ENCODE peak calls at places on chromosomes 1 and 21, in eight cellular contexts. One of them, this sample, is unnamed.

GRCh38 chr1:167797005-167797404 is 75.2 kb downstream of the MPZL1 start:
- DNase-seq in brain microvascular endothelial cell: peak
- DNase-seq in K562: peak
- DNase-seq in psoas muscle: peak
- DNase-seq in AG04449: peak
- DNase-seq in endothelial cell: peak
- DNase-seq in fibroblast of mammary gland: peak
- DNase-seq in thoracic aorta: peak
- DNase-seq in this sample: peak

GRCh38 chr1:117038236-117038635 is 21.9 kb upstream of the TTF2 start:
- DNase-seq in endothelial cell: no peak
- DNase-seq in K562: no peak
- DNase-seq in psoas muscle: no peak
- DNase-seq in AG04449: no peak
- DNase-seq in fibroblast of mammary gland: no peak
- DNase-seq in brain microvascular endothelial cell: no peak
- DNase-seq in thoracic aorta: no peak
- DNase-seq in this sample: no peak

GRCh38 chr1:169245706-169246105 is 121.9 kb downstream of the NME7 start:
- DNase-seq in brain microvascular endothelial cell: no peak
- DNase-seq in K562: no peak
- DNase-seq in endothelial cell: no peak
- DNase-seq in fibroblast of mammary gland: no peak
- DNase-seq in thoracic aorta: no peak
- DNase-seq in AG04449: no peak
- DNase-seq in psoas muscle: no peak
- DNase-seq in this sample: no peak

GRCh38 chr1:178094752-178095645 is 1.1 kb downstream of the RASAL2 start:
- DNase-seq in brain microvascular endothelial cell: peak
- DNase-seq in fibroblast of mammary gland: peak
- DNase-seq in K562: no peak
- DNase-seq in AG04449: no peak
- DNase-seq in psoas muscle: no peak
- DNase-seq in thoracic aorta: no peak
- DNase-seq in endothelial cell: no peak
- DNase-seq in this sample: peak

GRCh38 chr1:30109853-30110252 is 613.5 kb downstream of the MATN1 start:
- DNase-seq in K562: no peak
- DNase-seq in psoas muscle: peak
- DNase-seq in fibroblast of mammary gland: peak
- DNase-seq in endothelial cell: no peak
- DNase-seq in AG04449: no peak
- DNase-seq in brain microvascular endothelial cell: no peak
- DNase-seq in thoracic aorta: peak
- DNase-seq in this sample: peak

GRCh38 chr21:19463966-19464365 is 1060.4 kb upstream of the TMPRSS15 start:
- DNase-seq in AG04449: no peak
- DNase-seq in endothelial cell: no peak
- DNase-seq in thoracic aorta: no peak
- DNase-seq in fibroblast of mammary gland: no peak
- DNase-seq in K562: no peak
- DNase-seq in psoas muscle: no peak
- DNase-seq in brain microvascular endothelial cell: no peak
- DNase-seq in this sample: no peak

GRCh38 chr1:76095800-76096199 is 21.3 kb downstream of the ST6GALNAC3 start:
- DNase-seq in AG04449: no peak
- DNase-seq in K562: no peak
- DNase-seq in fibroblast of mammary gland: no peak
- DNase-seq in thoracic aorta: no peak
- DNase-seq in psoas muscle: no peak
- DNase-seq in endothelial cell: no peak
- DNase-seq in brain microvascular endothelial cell: no peak
- DNase-seq in this sample: no peak

GRCh38 chr1:243731301-243731891 is 118.6 kb downstream of the AKT3 start:
- DNase-seq in AG04449: no peak
- DNase-seq in thoracic aorta: no peak
- DNase-seq in endothelial cell: no peak
- DNase-seq in psoas muscle: no peak
- DNase-seq in fibroblast of mammary gland: no peak
- DNase-seq in brain microvascular endothelial cell: peak
- DNase-seq in K562: no peak
- DNase-seq in this sample: no peak

GRCh38 chr1:950268-950667 is 8.8 kb downstream of the NOC2L start:
- DNase-seq in psoas muscle: no peak
- DNase-seq in K562: no peak
- DNase-seq in brain microvascular endothelial cell: no peak
- DNase-seq in thoracic aorta: no peak
- DNase-seq in fibroblast of mammary gland: no peak
- DNase-seq in AG04449: no peak
- DNase-seq in endothelial cell: no peak
- DNase-seq in this sample: no peak

GRCh38 chr1:945910-946565 is 13.0 kb downstream of the NOC2L start:
- DNase-seq in AG04449: no peak
- DNase-seq in fibroblast of mammary gland: no peak
- DNase-seq in psoas muscle: no peak
- DNase-seq in brain microvascular endothelial cell: no peak
- DNase-seq in endothelial cell: no peak
- DNase-seq in K562: no peak
- DNase-seq in thoracic aorta: no peak
- DNase-seq in this sample: no peak

GRCh38 chr1:950881-951280 is 8.2 kb downstream of the NOC2L start:
- DNase-seq in thoracic aorta: no peak
- DNase-seq in psoas muscle: no peak
- DNase-seq in fibroblast of mammary gland: no peak
- DNase-seq in AG04449: no peak
- DNase-seq in K562: no peak
- DNase-seq in brain microvascular endothelial cell: no peak
- DNase-seq in endothelial cell: no peak
- DNase-seq in this sample: no peak

GRCh38 chr1:944341-945325 is 14.4 kb downstream of the NOC2L start:
- DNase-seq in AG04449: no peak
- DNase-seq in K562: no peak
- DNase-seq in psoas muscle: no peak
- DNase-seq in thoracic aorta: no peak
- DNase-seq in brain microvascular endothelial cell: no peak
- DNase-seq in fibroblast of mammary gland: peak
- DNase-seq in endothelial cell: no peak
- DNase-seq in this sample: peak

DNA sequence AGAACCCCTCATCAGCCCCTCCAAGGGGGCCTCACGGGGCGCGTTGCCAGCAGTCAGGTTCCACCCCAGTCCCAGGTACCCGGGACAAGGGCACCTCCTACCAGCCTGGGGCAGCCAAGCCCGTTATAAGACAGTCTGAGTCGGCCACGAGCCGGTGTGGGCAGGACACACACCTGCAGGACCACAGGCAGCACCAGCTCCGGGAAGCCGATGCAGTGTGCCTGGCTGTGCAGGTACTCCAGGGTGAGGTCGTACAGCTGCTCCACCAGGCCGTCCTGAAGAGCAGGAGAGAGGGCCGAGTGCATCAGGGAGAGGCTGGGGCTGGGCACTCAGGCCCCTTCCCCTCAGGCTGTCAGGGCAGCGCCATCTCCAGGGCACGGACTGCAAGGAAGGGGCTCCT is 11.1 kb downstream of the NOC2L start:
- DNase-seq in endothelial cell: no peak
- DNase-seq in brain microvascular endothelial cell: no peak
- DNase-seq in K562: no peak
- DNase-seq in AG04449: no peak
- DNase-seq in thoracic aorta: no peak
- DNase-seq in psoas muscle: no peak
- DNase-seq in fibroblast of mammary gland: no peak
- DNase-seq in this sample: no peak
- TF ChIP-seq CTCF in endothelial cell: no peak
- TF ChIP-seq CTCF in brain microvascular endothelial cell: peak
- TF ChIP-seq CTCF in K562: no peak
- TF ChIP-seq CTCF in AG04449: no peak
- TF ChIP-seq CTCF in thoracic aorta: no peak
- TF ChIP-seq CTCF in psoas muscle: no peak
- TF ChIP-seq CTCF in fibroblast of mammary gland: no peak
- TF ChIP-seq CTCF in this sample: no peak

DNA sequence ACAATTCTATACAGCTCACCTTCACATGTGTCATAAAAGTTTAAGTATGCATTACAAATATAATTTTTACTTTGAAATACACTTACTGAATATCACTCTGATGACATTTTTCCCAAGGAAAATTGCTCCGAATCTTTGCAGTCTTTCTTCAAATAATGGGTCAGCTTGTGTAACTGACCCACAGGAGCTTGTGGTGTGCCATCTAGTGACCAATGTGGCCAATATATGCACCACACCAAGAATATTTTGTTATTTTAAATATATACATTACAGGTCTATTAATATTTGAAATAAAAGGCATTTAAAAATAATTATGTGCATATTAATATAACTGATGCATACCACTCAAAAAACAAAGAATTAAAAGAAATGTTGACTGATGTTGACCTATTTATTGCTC is 271.4 kb downstream of the TBX15 start:
- DNase-seq in AG04449: no peak
- DNase-seq in K562: peak
- DNase-seq in thoracic aorta: no peak
- DNase-seq in endothelial cell: no peak
- DNase-seq in fibroblast of mammary gland: peak
- DNase-seq in brain microvascular endothelial cell: no peak
- DNase-seq in psoas muscle: no peak
- DNase-seq in this sample: no peak
- TF ChIP-seq CTCF in AG04449: no peak
- TF ChIP-seq CTCF in K562: no peak
- TF ChIP-seq CTCF in thoracic aorta: no peak
- TF ChIP-seq CTCF in endothelial cell: peak
- TF ChIP-seq CTCF in fibroblast of mammary gland: peak
- TF ChIP-seq CTCF in brain microvascular endothelial cell: no peak
- TF ChIP-seq CTCF in psoas muscle: peak
- TF ChIP-seq CTCF in this sample: no peak

DNA sequence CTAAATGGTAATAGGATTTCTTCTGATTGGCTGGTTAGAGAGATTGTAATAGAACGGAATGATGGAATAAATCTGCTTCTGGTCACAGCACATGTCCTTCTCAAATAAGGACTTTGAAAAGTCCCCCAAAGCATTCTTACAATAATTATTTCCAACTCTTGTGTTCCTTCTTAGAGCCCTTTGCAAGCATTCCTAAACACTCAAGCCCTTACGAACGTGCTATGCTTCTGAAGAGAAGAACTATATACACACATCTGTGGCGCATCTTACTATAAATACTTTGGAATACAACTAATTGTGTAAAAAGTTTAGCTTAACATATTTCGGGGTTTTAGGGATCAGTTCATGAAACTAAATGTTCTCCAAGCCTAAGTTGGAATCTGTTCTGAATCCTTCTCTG is 25.6 kb downstream of the CLIC4 start:
- DNase-seq in psoas muscle: no peak
- DNase-seq in endothelial cell: no peak
- DNase-seq in fibroblast of mammary gland: no peak
- DNase-seq in thoracic aorta: no peak
- DNase-seq in K562: no peak
- DNase-seq in AG04449: no peak
- DNase-seq in brain microvascular endothelial cell: no peak
- DNase-seq in this sample: no peak
- TF ChIP-seq CTCF in psoas muscle: no peak
- TF ChIP-seq CTCF in endothelial cell: no peak
- TF ChIP-seq CTCF in fibroblast of mammary gland: no peak
- TF ChIP-seq CTCF in thoracic aorta: no peak
- TF ChIP-seq CTCF in K562: no peak
- TF ChIP-seq CTCF in AG04449: no peak
- TF ChIP-seq CTCF in brain microvascular endothelial cell: no peak
- TF ChIP-seq CTCF in this sample: no peak

GRCh38 chr1:246329900-246330299 is 177.2 kb downstream of the SMYD3 start:
- DNase-seq in psoas muscle: no peak
- DNase-seq in thoracic aorta: no peak
- DNase-seq in brain microvascular endothelial cell: no peak
- DNase-seq in fibroblast of mammary gland: no peak
- DNase-seq in AG04449: no peak
- DNase-seq in endothelial cell: no peak
- DNase-seq in K562: no peak
- DNase-seq in this sample: no peak
- TF ChIP-seq CTCF in psoas muscle: no peak
- TF ChIP-seq CTCF in thoracic aorta: no peak
- TF ChIP-seq CTCF in brain microvascular endothelial cell: no peak
- TF ChIP-seq CTCF in fibroblast of mammary gland: no peak
- TF ChIP-seq CTCF in AG04449: no peak
- TF ChIP-seq CTCF in endothelial cell: no peak
- TF ChIP-seq CTCF in K562: no peak
- TF ChIP-seq CTCF in this sample: no peak

DNA sequence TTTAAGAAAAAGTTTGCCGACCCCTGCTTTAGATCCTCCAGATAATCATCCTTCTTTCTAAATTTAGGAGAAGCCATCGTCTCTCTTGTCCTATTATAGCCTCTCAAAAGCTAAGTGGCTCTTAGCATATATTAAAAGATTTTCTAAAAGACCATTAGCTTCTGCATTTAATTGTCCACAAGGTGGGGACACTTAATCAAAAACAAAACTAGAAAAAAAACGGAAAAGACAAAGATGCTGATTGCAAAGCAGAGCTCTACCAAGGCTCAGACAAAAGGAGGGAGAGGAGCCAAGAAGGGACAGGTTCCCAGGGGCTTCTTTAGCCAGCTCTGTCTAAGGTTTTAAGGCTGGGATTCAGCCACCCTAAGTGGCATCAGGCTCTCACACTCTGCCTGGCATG is 128.3 kb upstream of the HMGB4 start:
- DNase-seq in K562: no peak
- DNase-seq in psoas muscle: no peak
- DNase-seq in AG04449: no peak
- DNase-seq in endothelial cell: no peak
- DNase-seq in brain microvascular endothelial cell: no peak
- DNase-seq in thoracic aorta: no peak
- DNase-seq in fibroblast of mammary gland: peak
- DNase-seq in this sample: no peak
- TF ChIP-seq CTCF in K562: peak
- TF ChIP-seq CTCF in psoas muscle: peak
- TF ChIP-seq CTCF in AG04449: peak
- TF ChIP-seq CTCF in endothelial cell: peak
- TF ChIP-seq CTCF in brain microvascular endothelial cell: no peak
- TF ChIP-seq CTCF in thoracic aorta: peak
- TF ChIP-seq CTCF in fibroblast of mammary gland: peak
- TF ChIP-seq CTCF in this sample: peak

GRCh38 chr21:36994501-36995189 is 11.9 kb upstream of the RIPPLY3 start:
- DNase-seq in endothelial cell: peak
- DNase-seq in K562: no peak
- DNase-seq in thoracic aorta: no peak
- DNase-seq in brain microvascular endothelial cell: no peak
- DNase-seq in fibroblast of mammary gland: no peak
- DNase-seq in psoas muscle: no peak
- DNase-seq in AG04449: no peak
- DNase-seq in this sample: no peak
- TF ChIP-seq CTCF in endothelial cell: no peak
- TF ChIP-seq CTCF in K562: no peak
- TF ChIP-seq CTCF in thoracic aorta: no peak
- TF ChIP-seq CTCF in brain microvascular endothelial cell: no peak
- TF ChIP-seq CTCF in fibroblast of mammary gland: no peak
- TF ChIP-seq CTCF in psoas muscle: no peak
- TF ChIP-seq CTCF in AG04449: no peak
- TF ChIP-seq CTCF in this sample: no peak

This sample was measured in astrocyte of the cerebellum.